ENCODE peak calls at places on chromosome 12, in four cellular contexts. Z, L, O and I are unnamed samples.

GRCh38 chr12:70640901-70641300 is 3.7 kb upstream of the PTPRB start:
- DNase-seq in Z (no peak), L (no peak), O (no peak), I (no peak)

GRCh38 chr12:95700316-95700785 is 90.2 kb downstream of the NTN4 start:
- DNase-seq in Z (peak; percentile 89), L (no peak), O (no peak), I (peak; percentile 45)

GRCh38 chr12:176321-177181 is 37.4 kb downstream of the SLC6A12 start:
- DNase-seq in Z (peak; percentile 61), L (no peak), O (no peak), I (no peak)

GRCh38 chr12:113609692-113610469 is 138.2 kb upstream of the LHX5 start:
- DNase-seq in Z (no peak), L (no peak), O (no peak), I (no peak)

GRCh38 chr12:11705010-11705409 is 55.5 kb downstream of the ETV6 start:
- DNase-seq in Z (peak; percentile 97), L (no peak), O (no peak), I (no peak)

GRCh38 chr12:26001530-26001929 is 43.0 kb downstream of the RASSF8 start:
- DNase-seq in Z (no peak), L (no peak), O (no peak), I (no peak)

GRCh38 chr12:51901881-51902280 is 5.4 kb upstream of the ACVRL1 start:
- DNase-seq in Z (no peak), L (no peak), O (no peak), I (no peak)

GRCh38 chr12:84413656-84414055 is 498.9 kb downstream of the SLC6A15 start:
- DNase-seq in Z (no peak), L (no peak), O (no peak), I (no peak)

GRCh38 chr12:15772405-15773018 is 16.7 kb downstream of the EPS8 start:
- DNase-seq in Z (peak; percentile 29), L (no peak), O (no peak), I (no peak)

GRCh38 chr12:50647479-50647878 is 116.4 kb upstream of the ATF1 start:
- DNase-seq in Z (peak; percentile 37), L (no peak), O (no peak), I (no peak)

GRCh38 chr12:8644345-8645248 is 18.0 kb downstream of the MFAP5 start:
- DNase-seq in Z (no peak), L (no peak), O (peak; percentile 13), I (no peak)

GRCh38 chr12:126093911-126094310 is 1028.7 kb downstream of the AACS start:
- DNase-seq in Z (no peak), L (no peak), O (no peak), I (no peak)

GRCh38 chr12:57216931-57217871 is 607 bp downstream of the NXPH4 start:
- DNase-seq in Z (no peak), L (no peak), O (no peak), I (no peak)

GRCh38 chr12:131060011-131060703 is 106.5 kb downstream of the ADGRD1 start:
- DNase-seq in Z (no peak), L (no peak), O (no peak), I (no peak)

GRCh38 chr12:45282411-45282810 is 66.5 kb downstream of the ANO6 start:
- DNase-seq in Z (no peak), L (no peak), O (no peak), I (no peak)

GRCh38 chr12:128684357-128684756 is 139.4 kb downstream of the SLC15A4 start:
- DNase-seq in Z (no peak), L (no peak), O (no peak), I (no peak)

GRCh38 chr12:52310622-52311281 is 10.4 kb downstream of the KRT83 start:
- DNase-seq in Z (peak; percentile 34), L (no peak), O (no peak), I (no peak)

GRCh38 chr12:124567035-124567672 is at the start of gene NCOR2:
- DNase-seq in Z (no peak), L (peak; percentile 51), O (peak; percentile 39), I (no peak)

GRCh38 chr12:5768171-5768879 is 176.7 kb downstream of the ANO2 start:
- DNase-seq in Z (no peak), L (no peak), O (no peak), I (peak; percentile 15)

GRCh38 chr12:94676922-94677321 is 26.6 kb upstream of the TMCC3 start:
- DNase-seq in Z (no peak), L (no peak), O (no peak), I (no peak)

GRCh38 chr12:89777685-89778379 is 69.2 kb upstream of the ATP2B1 start:
- DNase-seq in Z (no peak), L (no peak), O (no peak), I (no peak)

GRCh38 chr12:45431153-45431552 is 215.3 kb downstream of the ANO6 start:
- DNase-seq in Z (no peak), L (no peak), O (no peak), I (no peak)

GRCh38 chr12:1457901-1458300 is 136.5 kb downstream of the FBXL14 start:
- DNase-seq in Z (peak; percentile 90), L (peak; percentile 34), O (no peak), I (peak; percentile 67)

GRCh38 chr12:89424846-89425245 is 72.5 kb upstream of the DUSP6 start:
- DNase-seq in Z (no peak), L (no peak), O (no peak), I (no peak)

GRCh38 chr12:76226397-76226796 is 121.8 kb downstream of the BBS10 start:
- DNase-seq in Z (peak; percentile 84), L (no peak), O (no peak), I (no peak)

GRCh38 chr12:108620236-108620879 is 13.3 kb downstream of the SELPLG start:
- DNase-seq in Z (peak; percentile 63), L (no peak), O (no peak), I (no peak)

GRCh38 chr12:92668739-92669138 is 34.0 kb upstream of the PLEKHG7 start:
- DNase-seq in Z (no peak), L (no peak), O (no peak), I (no peak)

GRCh38 chr12:91316161-91316759 is 133.6 kb upstream of the DCN start:
- DNase-seq in Z (peak; percentile 11), L (no peak), O (no peak), I (no peak)

GRCh38 chr12:57479376-57480115 is at the start of gene ARHGAP9:
- DNase-seq in Z (peak; percentile 44), L (no peak), O (peak; percentile 53), I (no peak)

GRCh38 chr12:84995646-84996045 is 40.4 kb downstream of the TSPAN19 start:
- DNase-seq in Z (peak; percentile 42), L (no peak), O (no peak), I (no peak)

GRCh38 chr12:60836651-60837050 is 1240.8 kb downstream of the SLC16A7 start:
- DNase-seq in Z (no peak), L (no peak), O (no peak), I (no peak)

GRCh38 chr12:39763071-39763893 is 143.7 kb upstream of the ABCD2 start:
- DNase-seq in Z (no peak), L (no peak), O (no peak), I (no peak)

DNA sequence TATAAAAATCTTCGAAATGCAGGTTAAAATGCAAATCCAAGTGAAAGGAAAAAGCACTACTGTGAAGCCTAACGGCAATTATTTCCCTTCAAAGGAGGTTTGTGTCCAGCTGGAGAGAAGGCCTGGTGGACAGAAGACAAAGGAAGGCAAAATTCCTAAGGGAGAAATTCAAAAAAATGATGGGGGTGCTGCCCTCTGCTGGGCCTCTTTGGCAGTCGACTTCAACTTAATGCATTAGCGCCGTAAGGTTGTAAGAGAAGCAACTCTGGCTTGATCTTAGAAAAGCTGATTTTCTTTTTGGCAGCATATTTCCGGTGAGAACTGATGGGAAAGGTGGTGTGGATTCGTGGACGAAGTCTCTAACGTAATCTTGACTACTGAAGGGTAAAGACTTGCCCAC is 34.3 kb upstream of the CHFR start:
- DNase-seq in Z (no peak), L (no peak), O (no peak), I (no peak)
- H3K9me3 ChIP-seq in Z (peaks cover 87% of the 10 kb centered on the region), L (peaks cover 98% of the 10 kb centered on the region), O (peaks cover 72% of the 10 kb centered on the region), I (peaks cover 95% of the 10 kb centered on the region)

DNA sequence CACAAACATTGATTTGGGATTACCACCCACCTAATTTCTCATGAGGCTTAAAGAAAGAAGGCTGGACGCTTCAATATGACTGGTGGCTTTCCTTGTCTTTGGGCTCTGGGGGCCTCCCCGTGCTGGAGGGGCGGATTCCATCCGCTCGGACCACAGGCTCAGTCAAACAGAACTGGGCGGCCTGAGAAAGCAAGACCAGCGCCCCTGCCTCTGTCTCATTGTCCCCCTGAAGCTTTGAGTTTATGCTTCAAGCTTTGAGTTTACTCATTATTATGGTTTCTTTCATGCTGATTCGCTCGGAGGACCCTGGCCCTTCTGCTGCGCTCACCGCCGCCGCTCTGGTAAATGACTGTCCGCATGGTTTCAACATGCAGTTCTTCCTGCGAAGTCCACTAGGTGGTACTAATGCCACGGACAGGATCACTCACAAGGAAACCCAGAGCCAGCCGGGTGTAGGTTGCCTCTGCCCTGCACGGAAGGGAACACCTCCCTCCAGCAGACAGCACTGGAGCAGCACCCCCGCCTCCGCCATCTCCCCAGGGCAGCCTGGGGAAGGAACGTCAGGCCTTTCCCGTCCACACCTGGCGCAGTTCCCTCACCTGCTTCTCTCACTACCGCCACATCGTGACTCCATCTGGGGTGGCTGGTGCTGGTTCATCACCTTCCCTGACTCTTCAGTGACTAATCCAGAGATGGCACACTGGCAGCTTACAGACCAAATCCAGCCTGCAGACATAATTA is 13.2 kb upstream of the TIGAR start:
- DNase-seq in Z (peak; percentile 79), L (peak; percentile 56), O (no peak), I (no peak)
- H3K4me3 ChIP-seq in Z (no peak overlapping the region), L (peak overlapping the region; percentile 48), O (no peak overlapping the region), I (no peak overlapping the region)

GRCh38 chr12:18967814-18968213 is 161.7 kb upstream of the PLEKHA5 start:
- DNase-seq in Z (no peak), L (no peak), O (no peak), I (no peak)
- H3K4me1 ChIP-seq in Z (no peaks in the 10 kb centered on the region), L (no peaks in the 10 kb centered on the region), O (no peaks in the 10 kb centered on the region), I (no peaks in the 10 kb centered on the region)

GRCh38 chr12:71766202-71766601 is 11.5 kb downstream of the RAB21 start:
- DNase-seq in Z (no peak), L (no peak), O (no peak), I (no peak)
- H3K9me3 ChIP-seq in Z (peaks cover 2% of the 10 kb centered on the region), L (peaks cover 8% of the 10 kb centered on the region), O (peaks cover 17% of the 10 kb centered on the region), I (no peaks in the 10 kb centered on the region)